ENCODE peak calls at places on chromosomes 4 and X, in ten cellular contexts. V, Q, W, I, X, B, G, D, E and R are unnamed samples.

GRCh38 chr4:109648266-109648996 is 54.8 kb downstream of the CASP6 start:
- DNase-seq in X (peak), G (no peak), D (no peak), W (no peak), Q (no peak), V (no peak), E (no peak), I (no peak), B (no peak), R (no peak)

GRCh38 chr4:1403591-1404572 is 2.4 kb downstream of the NKX1-1 start:
- DNase-seq in V (no peak), X (no peak), B (no peak), E (peak), Q (peak), G (no peak), D (no peak), W (no peak), I (no peak), R (no peak)

GRCh38 chr4:54228563-54229501 is at the start of gene PDGFRA:
- DNase-seq in B (no peak), E (no peak), I (no peak), Q (no peak), W (no peak), V (no peak), D (no peak), G (no peak), X (no peak), R (no peak)

GRCh38 chr4:75742451-75742850 is 18.1 kb downstream of the USO1 start:
- DNase-seq in W (no peak), V (no peak), X (no peak), D (no peak), I (no peak), E (no peak), B (no peak), G (no peak), Q (no peak), R (no peak)

GRCh38 chrX:15988661-15989603 is 134.3 kb upstream of the AP1S2 start:
- DNase-seq in Q (no peak), B (no peak), W (no peak), G (no peak), I (no peak), E (no peak), X (no peak), D (no peak), V (peak), R (no peak)

GRCh38 chrX:134374294-134374693 is 85.7 kb upstream of the HPRT1 start:
- DNase-seq in D (no peak), E (no peak), I (no peak), W (no peak), Q (no peak), B (no peak), V (peak), G (no peak), X (no peak), R (no peak)

GRCh38 chrX:106484233-106484632 is 127.5 kb upstream of the RADX start:
- DNase-seq in V (no peak), W (no peak), Q (no peak), B (no peak), I (no peak), D (no peak), G (no peak), E (no peak), X (no peak), R (no peak)

GRCh38 chr4:183504930-183505555 is at the start of gene ING2:
- DNase-seq in G (no peak), X (no peak), E (no peak), W (no peak), Q (peak), I (peak), V (peak), B (peak), D (peak), R (peak)

GRCh38 chr4:80948161-80948560 is 82.3 kb upstream of the BMP3 start:
- DNase-seq in D (no peak), B (no peak), G (no peak), V (no peak), Q (no peak), I (no peak), E (no peak), W (no peak), X (no peak), R (no peak)

GRCh38 chr4:39046243-39046642 is 14.0 kb upstream of the TMEM156 start:
- DNase-seq in X (no peak), I (no peak), W (no peak), B (no peak), E (no peak), V (peak), D (no peak), Q (no peak), G (no peak), R (no peak)

GRCh38 chrX:140723251-140723650 is 13.7 kb downstream of the LINC00632 start:
- DNase-seq in X (no peak), E (no peak), W (no peak), Q (no peak), V (peak), D (no peak), G (no peak), B (no peak), I (no peak), R (no peak)

GRCh38 chr4:169117591-169118081 is 107.6 kb upstream of the CBR4 start:
- DNase-seq in I (no peak), E (no peak), W (no peak), V (no peak), X (no peak), B (no peak), Q (no peak), G (no peak), D (no peak), R (no peak)

GRCh38 chrX:7218321-7219152 is 70.6 kb upstream of the PUDP start:
- DNase-seq in I (no peak), W (no peak), G (no peak), E (no peak), D (no peak), V (no peak), B (no peak), Q (no peak), X (no peak), R (no peak)

GRCh38 chr4:95092762-95093161 is 335.0 kb downstream of the BMPR1B start:
- DNase-seq in I (no peak), D (no peak), B (no peak), E (no peak), X (peak), G (no peak), V (peak), Q (no peak), W (no peak), R (no peak)

GRCh38 chr4:139515531-139515958 is 40.5 kb downstream of the SETD7 start:
- DNase-seq in E (no peak), G (no peak), Q (no peak), W (no peak), V (no peak), B (no peak), D (no peak), X (no peak), I (no peak), R (no peak)

GRCh38 chr4:2750719-2751605 is 5.2 kb downstream of the TNIP2 start:
- DNase-seq in G (no peak), B (no peak), W (no peak), D (no peak), V (no peak), I (no peak), E (no peak), X (no peak), Q (no peak), R (no peak)

GRCh38 chrX:129953881-129954280 is 28.6 kb upstream of the BCORL1 start:
- DNase-seq in B (no peak), W (no peak), X (no peak), V (no peak), I (no peak), E (no peak), D (no peak), G (no peak), Q (no peak), R (no peak)

GRCh38 chr4:139560396-139561084 is 4.5 kb upstream of the SETD7 start:
- DNase-seq in W (no peak), V (no peak), B (no peak), I (no peak), D (no peak), E (no peak), G (no peak), Q (no peak), X (peak), R (no peak)

GRCh38 chrX:27924261-27924660 is 57.0 kb downstream of the DCAF8L1 start:
- DNase-seq in D (no peak), E (no peak), Q (no peak), X (no peak), B (no peak), G (no peak), I (no peak), W (no peak), V (no peak), R (no peak)

GRCh38 chr4:48813984-48814383 is 16.9 kb upstream of the OCIAD1 start:
- DNase-seq in V (no peak), Q (no peak), E (no peak), W (no peak), X (no peak), I (no peak), B (no peak), G (peak), D (no peak), R (no peak)

GRCh38 chr4:108301583-108302256 is 133.0 kb upstream of the LEF1 start:
- DNase-seq in Q (no peak), V (no peak), B (no peak), W (no peak), G (no peak), I (no peak), D (no peak), E (no peak), X (no peak), R (no peak)

GRCh38 chr4:7270121-7270520 is 77.8 kb downstream of the SORCS2 start:
- DNase-seq in W (no peak), Q (no peak), D (no peak), V (no peak), X (no peak), I (no peak), B (no peak), G (no peak), E (no peak), R (no peak)